ENCODE peak calls at places on chromosomes 13 and 19, in eight cellular contexts. A is activated CD4-positive, alpha-beta memory T cell treated with anti-CD3 and anti-CD28 coated beads for 36 hours; N is hippocampal formation; O is CD8-positive, alpha-beta T cell; R is HT-29; B is NCI-H510A treated with DMSO at 0.1 percent for 48 hours; I is NB4; Q is body of pancreas. Z is an unnamed sample.

GRCh38 chr13:20814224-20814910 is 40.6 kb upstream of the EEF1AKMT1 start:
- DNase-seq in A (no peak), N (no peak), O (no peak), R (no peak), B (no peak), I (no peak), Q (peak), Z (peak)

GRCh38 chr13:55007681-55008080 is 1979.1 kb downstream of the OLFM4 start:
- DNase-seq in A (no peak), N (no peak), O (no peak), R (no peak), B (no peak), I (no peak), Q (no peak), Z (no peak)

GRCh38 chr13:40494932-40495619 is 171.4 kb downstream of the FOXO1 start:
- DNase-seq in A (no peak), N (no peak), O (no peak), R (no peak), B (no peak), I (no peak), Q (no peak), Z (no peak)

GRCh38 chr13:37640499-37640898 is 41.9 kb upstream of the POSTN start:
- DNase-seq in A (no peak), N (peak), O (no peak), R (peak), B (no peak), I (peak), Q (peak), Z (peak)

GRCh38 chr13:21240586-21240985 is 64.1 kb downstream of the MRPL57 start:
- DNase-seq in A (no peak), N (no peak), O (no peak), R (no peak), B (no peak), I (no peak), Q (no peak), Z (no peak)

GRCh38 chr19:5452594-5453565 is 2.3 kb upstream of the ZNRF4 start:
- DNase-seq in A (no peak), N (no peak), O (no peak), R (peak), B (no peak), I (peak), Q (no peak), Z (peak)

GRCh38 chr13:24995225-24995804 is 100.6 kb upstream of the PABPC3 start:
- DNase-seq in A (peak), N (peak), O (peak), R (peak), B (peak), I (peak), Q (peak), Z (peak)

GRCh38 chr13:114109646-114110045 is 22.8 kb downstream of the RASA3 start:
- DNase-seq in A (peak), N (no peak), O (no peak), R (no peak), B (peak), I (no peak), Q (no peak), Z (no peak)

GRCh38 chr13:24505756-24506155 is 6.8 kb downstream of the PARP4 start:
- DNase-seq in A (no peak), N (no peak), O (no peak), R (no peak), B (no peak), I (peak), Q (no peak), Z (no peak)

GRCh38 chr13:29573190-29573589 is 22.3 kb downstream of the SLC7A1 start:
- DNase-seq in A (no peak), N (peak), O (no peak), R (peak), B (peak), I (peak), Q (peak), Z (no peak)

GRCh38 chr19:45863840-45864628 is at the start of gene FOXA3:
- DNase-seq in A (peak), N (no peak), O (peak), R (peak), B (peak), I (peak), Q (peak), Z (peak)

GRCh38 chr13:25977216-25977615 is 74.6 kb downstream of the SHISA2 start:
- DNase-seq in A (no peak), N (no peak), O (no peak), R (no peak), B (peak), I (no peak), Q (peak), Z (no peak)

Z was measured in Calu3.